ENCODE peak calls at places on chromosome 15, in ten cellular contexts. Q is activated CD8-positive, alpha-beta T cell treated with anti-CD3 and anti-CD28 coated beads for 36 hours; W is H7; F is mucosa of gallbladder; U is endothelial cell; N is stimulated activated CD4-positive, alpha-beta T cell treated with anti-CD3 and anti-CD28 coated beads, Interleukin-4, amount 100 ng/mL, for 48 hours; D is WERI-Rb-1; S is NCI-H1092 treated with DMSO at 0.1 percent for 48 hours; C is WTC11; K is MM.1S. G is an unnamed sample.

GRCh38 chr15:97995881-97996603 is 35.5 kb downstream of the ARRDC4 start:
- DNase-seq in N (no peak), W (peak; percentile 38), S (no peak), Q (peak; percentile 9), F (no peak), D (no peak), C (peak; percentile 38), K (peak; percentile 43), U (peak; percentile 12), G (no peak)

GRCh38 chr15:89353991-89354390 is 19.4 kb upstream of the POLG start:
- DNase-seq in S (no peak), Q (no peak), N (no peak), W (no peak), C (no peak), K (no peak), U (no peak), D (no peak), F (no peak), G (peak; percentile 15)

GRCh38 chr15:31391687-31392671 is 65.3 kb downstream of the KLF13 start:
- DNase-seq in K (peak; percentile 64), S (peak; percentile 46), Q (peak; percentile 89), C (peak; percentile 71), D (peak; percentile 44), N (peak; percentile 79), U (peak; percentile 56), F (peak; percentile 79), W (peak; percentile 92), G (peak; percentile 96)

GRCh38 chr15:60255390-60255789 is 142.4 kb downstream of the ANXA2 start:
- DNase-seq in U (no peak), D (no peak), K (peak; percentile 87), F (peak; percentile 57), Q (peak; percentile 47), N (peak; percentile 24), C (no peak), W (no peak), S (no peak), G (no peak)

GRCh38 chr15:100112636-100113305 is 229.0 kb downstream of the ADAMTS17 start:
- DNase-seq in C (no peak), F (no peak), U (no peak), D (no peak), K (no peak), N (no peak), W (no peak), S (no peak), Q (no peak), G (peak; percentile 68)

GRCh38 chr15:39555885-39556284 is 25.0 kb upstream of the THBS1 start:
- DNase-seq in W (peak; percentile 10), N (no peak), S (peak; percentile 4), K (no peak), D (no peak), F (no peak), C (no peak), Q (no peak), U (no peak), G (no peak)

GRCh38 chr15:97748576-97748975 is 211.9 kb upstream of the ARRDC4 start:
- DNase-seq in W (no peak), S (no peak), C (no peak), F (no peak), K (no peak), D (no peak), U (no peak), Q (no peak), N (no peak), G (no peak)

GRCh38 chr15:29127506-29128430 is 141.9 kb downstream of the NSMCE3 start:
- DNase-seq in D (no peak), W (no peak), K (no peak), F (no peak), S (no peak), N (no peak), Q (no peak), U (no peak), C (no peak), G (peak; percentile 70)

GRCh38 chr15:43966646-43967045 is 139.8 kb downstream of the WDR76 start:
- DNase-seq in Q (no peak), S (no peak), D (no peak), C (no peak), F (no peak), N (no peak), W (no peak), K (no peak), U (no peak), G (no peak)

GRCh38 chr15:38367476-38367875 is 86.5 kb upstream of the FAM98B start:
- DNase-seq in Q (no peak), K (no peak), N (no peak), U (no peak), W (no peak), S (no peak), D (no peak), F (no peak), C (no peak), G (no peak)

GRCh38 chr15:38440353-38441129 is 13.4 kb upstream of the FAM98B start:
- DNase-seq in K (peak; percentile 64), C (peak; percentile 27), S (peak; percentile 57), U (peak; percentile 59), F (peak; percentile 55), N (peak; percentile 24), Q (peak; percentile 70), W (peak; percentile 30), D (peak; percentile 59), G (peak; percentile 72)

GRCh38 chr15:66878761-66879160 is 176.7 kb downstream of the SMAD6 start:
- DNase-seq in W (no peak), F (no peak), N (no peak), S (peak; percentile 15), U (no peak), Q (no peak), D (no peak), C (no peak), K (no peak), G (no peak)

GRCh38 chr15:59862191-59863155 is 141.6 kb upstream of the FOXB1 start:
- DNase-seq in D (no peak), C (no peak), N (no peak), F (no peak), W (no peak), U (no peak), K (no peak), S (no peak), Q (no peak), G (no peak)

GRCh38 chr15:34011476-34011875 is 27.5 kb downstream of the AVEN start:
- DNase-seq in D (no peak), C (no peak), F (no peak), K (no peak), Q (no peak), N (no peak), S (no peak), U (no peak), W (peak; percentile 7), G (no peak)

GRCh38 chr15:100901702-100902435 is 17.3 kb upstream of the LRRK1 start:
- DNase-seq in S (no peak), U (no peak), K (no peak), D (no peak), W (no peak), C (no peak), F (no peak), N (no peak), Q (no peak), G (no peak)

GRCh38 chr15:34737379-34737928 is 17.3 kb downstream of the GJD2 start:
- DNase-seq in S (no peak), U (no peak), D (no peak), W (no peak), N (no peak), F (no peak), K (no peak), C (no peak), Q (no peak), G (no peak)

GRCh38 chr15:83436513-83437158 is 10.5 kb upstream of the SH3GL3 start:
- DNase-seq in F (no peak), Q (no peak), K (no peak), S (no peak), W (peak; percentile 59), U (no peak), N (no peak), C (no peak), D (peak; percentile 16), G (no peak)

GRCh38 chr15:28944286-28944685 is 58.5 kb downstream of the APBA2 start:
- DNase-seq in U (no peak), Q (no peak), S (no peak), C (no peak), D (no peak), W (peak; percentile 23), F (no peak), K (no peak), N (no peak), G (peak; percentile 45)

GRCh38 chr15:77219846-77220245 is 148.9 kb upstream of the TSPAN3 start:
- DNase-seq in N (no peak), K (no peak), S (no peak), F (no peak), Q (no peak), U (no peak), D (no peak), W (no peak), C (no peak), G (no peak)

GRCh38 chr15:35038655-35039534 is 46.2 kb downstream of the NANOGP8 start:
- DNase-seq in N (no peak), U (no peak), F (no peak), Q (no peak), D (no peak), K (no peak), C (no peak), S (no peak), W (no peak), G (no peak)

GRCh38 chr15:64776402-64776786 is 1.0 kb upstream of the RBPMS2 start:
- DNase-seq in D (no peak), S (no peak), K (no peak), Q (no peak), N (no peak), F (no peak), C (peak; percentile 58), W (peak; percentile 74), U (no peak), G (no peak)

GRCh38 chr15:93716615-93717221 is 514.6 kb upstream of the MCTP2 start:
- DNase-seq in F (no peak), D (no peak), Q (no peak), S (no peak), U (no peak), W (no peak), C (no peak), K (no peak), N (no peak), G (no peak)

GRCh38 chr15:46316024-46316423 is 681.2 kb downstream of the SQOR start:
- DNase-seq in Q (no peak), D (no peak), S (no peak), F (no peak), K (peak; percentile 22), W (no peak), C (no peak), N (no peak), U (no peak), G (no peak)

GRCh38 chr15:49673861-49674260 is 53.0 kb downstream of the DTWD1 start:
- DNase-seq in W (no peak), U (no peak), K (no peak), F (no peak), N (no peak), S (no peak), Q (no peak), C (no peak), D (no peak), G (no peak)